ENCODE peak calls at places on chromosomes 11 and 22, in eight cellular contexts. One of them, this sample, is unnamed.

GRCh38 chr11:23413057-23413456 is 552.8 kb upstream of the CCDC179 start:
- DNase-seq in aorta: no peak
- DNase-seq in choroid plexus epithelial cell: peak; percentile 4
- DNase-seq in stimulated activated CD4-positive, alpha-beta T cell treated with anti-CD3 and anti-CD28 coated beads, Interleukin-15, amount 100 ng/mL, for 24 hours: no peak
- DNase-seq in ELF-1: no peak
- DNase-seq in AG08395: no peak
- DNase-seq in HEK293T: no peak
- DNase-seq in mesendoderm: no peak
- DNase-seq in this sample: no peak

GRCh38 chr22:49266561-49267519 is 560.8 kb downstream of the BRD1 start:
- DNase-seq in aorta: no peak
- DNase-seq in choroid plexus epithelial cell: no peak
- DNase-seq in stimulated activated CD4-positive, alpha-beta T cell treated with anti-CD3 and anti-CD28 coated beads, Interleukin-15, amount 100 ng/mL, for 24 hours: no peak
- DNase-seq in ELF-1: peak; percentile 56
- DNase-seq in AG08395: no peak
- DNase-seq in HEK293T: no peak
- DNase-seq in mesendoderm: no peak
- DNase-seq in this sample: no peak

GRCh38 chr11:34916810-34917780 is 677 bp downstream of the PDHX start:
- DNase-seq in aorta: no peak
- DNase-seq in choroid plexus epithelial cell: peak; percentile 35
- DNase-seq in stimulated activated CD4-positive, alpha-beta T cell treated with anti-CD3 and anti-CD28 coated beads, Interleukin-15, amount 100 ng/mL, for 24 hours: no peak
- DNase-seq in ELF-1: no peak
- DNase-seq in AG08395: peak; percentile 8
- DNase-seq in HEK293T: peak; percentile 20
- DNase-seq in mesendoderm: no peak
- DNase-seq in this sample: no peak

GRCh38 chr11:17734986-17735822 is 623 bp downstream of the KCNC1 start:
- DNase-seq in aorta: peak; percentile 79
- DNase-seq in choroid plexus epithelial cell: peak; percentile 77
- DNase-seq in stimulated activated CD4-positive, alpha-beta T cell treated with anti-CD3 and anti-CD28 coated beads, Interleukin-15, amount 100 ng/mL, for 24 hours: peak; percentile 66
- DNase-seq in ELF-1: peak; percentile 81
- DNase-seq in AG08395: peak; percentile 84
- DNase-seq in HEK293T: peak; percentile 64
- DNase-seq in mesendoderm: peak; percentile 82
- DNase-seq in this sample: peak; percentile 63

GRCh38 chr11:61711493-61711892 is 31.3 kb downstream of the DAGLA start:
- DNase-seq in aorta: no peak
- DNase-seq in choroid plexus epithelial cell: no peak
- DNase-seq in stimulated activated CD4-positive, alpha-beta T cell treated with anti-CD3 and anti-CD28 coated beads, Interleukin-15, amount 100 ng/mL, for 24 hours: no peak
- DNase-seq in ELF-1: no peak
- DNase-seq in AG08395: no peak
- DNase-seq in HEK293T: no peak
- DNase-seq in mesendoderm: no peak
- DNase-seq in this sample: peak; percentile 44

GRCh38 chr11:92893276-92893675 is 76.2 kb upstream of the MTNR1B start:
- DNase-seq in aorta: no peak
- DNase-seq in choroid plexus epithelial cell: no peak
- DNase-seq in stimulated activated CD4-positive, alpha-beta T cell treated with anti-CD3 and anti-CD28 coated beads, Interleukin-15, amount 100 ng/mL, for 24 hours: no peak
- DNase-seq in ELF-1: no peak
- DNase-seq in AG08395: no peak
- DNase-seq in HEK293T: no peak
- DNase-seq in mesendoderm: no peak
- DNase-seq in this sample: no peak

GRCh38 chr11:71139516-71140205 is 112.7 kb downstream of the SHANK2 start:
- DNase-seq in aorta: peak; percentile 71
- DNase-seq in choroid plexus epithelial cell: no peak
- DNase-seq in stimulated activated CD4-positive, alpha-beta T cell treated with anti-CD3 and anti-CD28 coated beads, Interleukin-15, amount 100 ng/mL, for 24 hours: no peak
- DNase-seq in ELF-1: no peak
- DNase-seq in AG08395: peak; percentile 9
- DNase-seq in HEK293T: no peak
- DNase-seq in mesendoderm: no peak
- DNase-seq in this sample: no peak

GRCh38 chr11:66081505-66081904 is 11.4 kb downstream of the PACS1 start:
- DNase-seq in aorta: peak; percentile 77
- DNase-seq in choroid plexus epithelial cell: peak; percentile 50
- DNase-seq in stimulated activated CD4-positive, alpha-beta T cell treated with anti-CD3 and anti-CD28 coated beads, Interleukin-15, amount 100 ng/mL, for 24 hours: peak; percentile 76
- DNase-seq in ELF-1: no peak
- DNase-seq in AG08395: no peak
- DNase-seq in HEK293T: no peak
- DNase-seq in mesendoderm: no peak
- DNase-seq in this sample: no peak

GRCh38 chr11:105609341-105609781 is 512 bp upstream of the GRIA4 start:
- DNase-seq in aorta: no peak
- DNase-seq in choroid plexus epithelial cell: peak; percentile 63
- DNase-seq in stimulated activated CD4-positive, alpha-beta T cell treated with anti-CD3 and anti-CD28 coated beads, Interleukin-15, amount 100 ng/mL, for 24 hours: peak; percentile 17
- DNase-seq in ELF-1: peak; percentile 18
- DNase-seq in AG08395: peak; percentile 13
- DNase-seq in HEK293T: peak; percentile 23
- DNase-seq in mesendoderm: peak; percentile 58
- DNase-seq in this sample: peak; percentile 49